ENCODE peak calls at places on chromosome 5, in eight cellular contexts. R is CD4-positive, alpha-beta T cell; B is prostate gland; H is iPS-NIHi11; T is AG10803; S is NCI-H2029; K is AG08396; C is foreskin melanocyte. N is an unnamed sample.

GRCh38 chr5:757346-757930 is 27.1 kb downstream of the ZDHHC11B start:
- DNase-seq in T (no peak), B (no peak), C (no peak), K (no peak), H (peak; percentile 58), S (no peak), R (no peak), N (no peak)

GRCh38 chr5:1916041-1917001 is 33.6 kb upstream of the IRX4 start:
- DNase-seq in B (no peak), K (no peak), S (no peak), C (no peak), R (no peak), H (no peak), T (no peak), N (no peak)

GRCh38 chr5:151600069-151600665 is 9.0 kb upstream of the FAT2 start:
- DNase-seq in B (no peak), S (no peak), C (no peak), K (no peak), R (no peak), T (peak; percentile 17), H (no peak), N (no peak)

GRCh38 chr5:96434201-96434645 is 1.2 kb upstream of the PCSK1 start:
- DNase-seq in B (peak; percentile 32), S (peak; percentile 96), K (peak; percentile 80), T (peak; percentile 58), R (peak; percentile 17), H (peak; percentile 88), C (peak; percentile 74), N (peak; percentile 76)

GRCh38 chr5:145941096-145941676 is 4.8 kb downstream of the SH3RF2 start:
- DNase-seq in T (peak; percentile 18), R (no peak), H (no peak), B (no peak), S (no peak), C (no peak), K (no peak), N (no peak)

GRCh38 chr5:113067635-113068344 is 91.2 kb downstream of the DCP2 start:
- DNase-seq in C (no peak), B (no peak), R (no peak), S (no peak), H (no peak), K (peak; percentile 82), T (no peak), N (no peak)

GRCh38 chr5:97182571-97183099 is 412 bp downstream of the RIOK2 start:
- DNase-seq in C (no peak), R (no peak), T (peak; percentile 58), B (no peak), S (no peak), H (no peak), K (peak; percentile 40), N (no peak)

GRCh38 chr5:67142816-67143215 is 53.8 kb downstream of the CD180 start:
- DNase-seq in C (no peak), R (no peak), S (peak; percentile 51), K (no peak), B (no peak), H (no peak), T (no peak), N (no peak)

GRCh38 chr5:107893642-107894041 is 222.9 kb upstream of the EFNA5 start:
- DNase-seq in R (no peak), B (no peak), C (no peak), K (no peak), H (no peak), T (peak; percentile 88), S (no peak), N (no peak)

GRCh38 chr5:169344629-169345028 is 43.7 kb upstream of the SLIT3 start:
- DNase-seq in C (no peak), R (no peak), S (no peak), B (no peak), T (peak; percentile 88), H (no peak), K (peak; percentile 52), N (no peak)

GRCh38 chr5:157912621-157913325 is 53.8 kb upstream of the CLINT1 start:
- DNase-seq in B (peak; percentile 71), T (no peak), K (no peak), H (peak; percentile 34), S (peak; percentile 96), C (no peak), R (no peak), N (no peak)

GRCh38 chr5:137730331-137730730 is 5.6 kb downstream of the KLHL3 start:
- DNase-seq in T (peak; percentile 68), B (no peak), S (no peak), R (no peak), C (no peak), K (peak; percentile 26), H (no peak), N (no peak)

GRCh38 chr5:142981886-142982820 is 212.0 kb downstream of the ARHGAP26 start:
- DNase-seq in S (peak; percentile 47), R (no peak), B (peak; percentile 87), T (peak; percentile 84), C (no peak), H (peak; percentile 41), K (peak; percentile 73), N (peak; percentile 43)

GRCh38 chr5:180608572-180609310 is 17.4 kb upstream of the SCGB3A1 start:
- DNase-seq in C (no peak), R (no peak), B (no peak), T (no peak), H (no peak), K (no peak), S (no peak), N (no peak)

GRCh38 chr5:157148734-157149615 is 6.3 kb upstream of the MED7 start:
- DNase-seq in T (peak; percentile 67), H (peak; percentile 72), C (peak; percentile 60), K (peak; percentile 68), R (peak; percentile 71), S (peak; percentile 57), B (peak; percentile 57), N (peak; percentile 51)

GRCh38 chr5:179232091-179232490 is 113.2 kb downstream of the ADAMTS2 start:
- DNase-seq in B (no peak), K (no peak), C (no peak), R (no peak), H (no peak), S (no peak), T (no peak), N (no peak)

GRCh38 chr5:50325237-50325832 is 115.8 kb downstream of the EMB start:
- DNase-seq in S (no peak), K (no peak), H (peak; percentile 7), C (no peak), T (peak; percentile 29), B (no peak), R (no peak), N (no peak)

GRCh38 chr5:97046270-97046982 is 96.0 kb downstream of the LIX1 start:
- DNase-seq in R (no peak), T (peak; percentile 30), S (no peak), C (peak; percentile 74), K (no peak), B (no peak), H (no peak), N (no peak)

GRCh38 chr5:60583598-60583997 is 116.4 kb downstream of the DEPDC1B start:
- DNase-seq in K (no peak), C (no peak), R (no peak), S (no peak), T (no peak), H (no peak), B (no peak), N (no peak)